ENCODE peak calls at places on chromosomes 5 and 9, in four cellular contexts. E is esophagus squamous epithelium, K is spleen, D is HCT116. B is an unnamed sample.

GRCh38 chr5:74516217-74516636 is 124.3 kb downstream of the ENC1 start:
- DNase-seq in E (no peak), K (no peak), D (no peak), B (no peak)

GRCh38 chr9:89022902-89023301 is 31.6 kb downstream of the S1PR3 start:
- DNase-seq in E (no peak), K (no peak), D (no peak), B (no peak)

GRCh38 chr5:142303576-142303975 is 21.2 kb downstream of the SPRY4 start:
- DNase-seq in E (no peak), K (no peak), D (no peak), B (no peak)

GRCh38 chr5:1930880-1931589 is 48.3 kb upstream of the IRX4 start:
- DNase-seq in E (no peak), K (peak), D (no peak), B (peak)

GRCh38 chr9:124964056-124964455 is 23.2 kb upstream of the GOLGA1 start:
- DNase-seq in E (no peak), K (no peak), D (no peak), B (no peak)

GRCh38 chr9:20728493-20729220 is 44.6 kb downstream of the FOCAD start:
- DNase-seq in E (no peak), K (no peak), D (no peak), B (no peak)

GRCh38 chr5:125267636-125268248 is 521.3 kb upstream of the ZNF608 start:
- DNase-seq in E (no peak), K (no peak), D (no peak), B (no peak)

GRCh38 chr9:70412678-70413426 is 1.6 kb downstream of the KLF9 start:
- DNase-seq in E (peak), K (peak), D (no peak), B (peak)

GRCh38 chr5:126544087-126544740 is 50.8 kb downstream of the ALDH7A1 start:
- DNase-seq in E (no peak), K (no peak), D (peak), B (no peak)

GRCh38 chr5:372911-373709 is 51.6 kb downstream of the AHRR start:
- DNase-seq in E (no peak), K (peak), D (no peak), B (peak)
- TF ChIP-seq POLR2A in E (no peak), K (no peak), D (no peak), B (no peak)

DNA sequence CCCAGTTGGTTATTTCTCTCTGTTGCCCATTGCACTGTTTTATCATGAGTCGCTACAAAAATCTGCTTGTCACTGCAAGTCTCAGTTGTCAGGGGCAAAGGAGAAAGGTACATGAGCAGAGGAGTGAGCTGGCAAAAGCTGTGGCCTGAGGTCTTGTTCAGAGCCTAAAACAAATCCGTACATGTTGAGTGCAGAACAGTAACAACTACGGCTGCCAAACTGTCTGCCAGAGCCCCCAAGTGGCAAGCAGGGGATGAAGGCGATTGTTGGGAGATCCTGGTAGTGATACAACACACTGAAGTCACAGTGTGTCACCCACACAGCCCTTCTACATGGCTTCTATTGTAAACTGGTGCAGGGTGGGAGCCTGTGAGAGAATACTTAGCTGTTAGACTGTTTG is 50.9 kb downstream of the BRINP1 start:
- DNase-seq in E (no peak), K (no peak), D (no peak), B (no peak)
- TF ChIP-seq CTCF in E (no peak), K (no peak), D (no peak), B (no peak)

GRCh38 chr5:124240732-124241131 is 505.7 kb downstream of the ZNF608 start:
- DNase-seq in E (no peak), K (no peak), D (no peak), B (no peak)

GRCh38 chr5:124239572-124239971 is 506.9 kb downstream of the ZNF608 start:
- DNase-seq in E (no peak), K (no peak), D (no peak), B (no peak)

DNA sequence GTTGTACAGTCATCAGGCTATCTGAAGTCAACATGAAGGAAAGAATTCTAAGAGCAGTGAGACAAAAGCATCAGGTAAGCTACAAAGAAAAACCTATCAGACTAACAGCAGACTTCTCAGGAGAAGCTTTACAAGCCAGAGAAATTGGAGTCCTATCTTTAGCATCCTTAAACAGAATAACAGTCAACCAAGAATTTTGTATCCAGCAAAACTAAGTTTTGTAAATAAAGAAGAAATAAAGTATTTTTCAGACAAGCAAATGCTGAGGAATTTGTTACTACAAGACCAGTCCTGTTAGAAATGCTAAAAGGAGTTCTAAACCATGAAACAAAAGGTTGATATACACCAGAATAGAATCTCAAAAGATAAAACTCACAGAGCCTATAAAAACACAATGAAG is 501.2 kb downstream of the ZNF608 start:
- DNase-seq in E (no peak), K (no peak), D (no peak), B (no peak)
- TF ChIP-seq POLR2A in E (no peak), K (no peak), D (no peak), B (no peak)

GRCh38 chr9:93686127-93686879 is 109.9 kb downstream of the PHF2 start:
- DNase-seq in E (no peak), K (peak), D (no peak), B (no peak)

GRCh38 chr9:93684161-93684765 is 107.9 kb downstream of the PHF2 start:
- DNase-seq in E (no peak), K (peak), D (no peak), B (no peak)

GRCh38 chr9:93686880-93687236 is 110.5 kb downstream of the PHF2 start:
- DNase-seq in E (no peak), K (peak), D (no peak), B (no peak)

GRCh38 chr9:93683331-93684134 is 107.1 kb downstream of the PHF2 start:
- DNase-seq in E (no peak), K (peak), D (no peak), B (no peak)

GRCh38 chr9:93684806-93685553 is 108.6 kb downstream of the PHF2 start:
- DNase-seq in E (no peak), K (peak), D (no peak), B (no peak)
- TF ChIP-seq CTCF in E (no peak), K (no peak), D (peak), B (no peak)

DNA sequence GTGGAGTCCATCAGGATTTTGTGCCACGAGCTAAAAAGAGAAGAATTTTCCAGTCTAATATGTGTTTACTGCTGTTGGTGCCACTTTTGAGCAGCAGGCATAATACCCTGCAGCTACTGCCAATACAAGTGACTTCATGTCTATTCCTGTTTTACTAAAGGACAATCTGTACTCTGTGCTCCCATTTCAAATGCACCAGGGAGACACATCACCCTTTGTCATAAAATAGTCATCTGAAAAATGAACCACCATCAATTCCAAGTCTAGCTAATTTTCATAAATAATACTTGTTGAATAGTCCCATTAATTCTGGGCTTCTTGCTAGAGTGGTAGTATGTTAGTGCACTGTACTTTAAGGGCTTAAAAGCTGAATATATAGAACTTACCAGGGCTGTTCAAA is 8.9 kb upstream of the PKD2L2 start:
- DNase-seq in E (no peak), K (no peak), D (no peak), B (no peak)
- TF ChIP-seq POLR2A in E (no peak), K (no peak), D (no peak), B (no peak)

GRCh38 chr5:33999986-34000385 is 7.9 kb downstream of the AMACR start:
- DNase-seq in E (no peak), K (no peak), D (no peak), B (no peak)

GRCh38 chr5:33992864-33993263 is 8.4 kb upstream of the SLC45A2 start:
- DNase-seq in E (no peak), K (no peak), D (no peak), B (no peak)

GRCh38 chr5:33997331-33997983 is 10.4 kb downstream of the AMACR start:
- DNase-seq in E (no peak), K (no peak), D (peak), B (peak)

DNA sequence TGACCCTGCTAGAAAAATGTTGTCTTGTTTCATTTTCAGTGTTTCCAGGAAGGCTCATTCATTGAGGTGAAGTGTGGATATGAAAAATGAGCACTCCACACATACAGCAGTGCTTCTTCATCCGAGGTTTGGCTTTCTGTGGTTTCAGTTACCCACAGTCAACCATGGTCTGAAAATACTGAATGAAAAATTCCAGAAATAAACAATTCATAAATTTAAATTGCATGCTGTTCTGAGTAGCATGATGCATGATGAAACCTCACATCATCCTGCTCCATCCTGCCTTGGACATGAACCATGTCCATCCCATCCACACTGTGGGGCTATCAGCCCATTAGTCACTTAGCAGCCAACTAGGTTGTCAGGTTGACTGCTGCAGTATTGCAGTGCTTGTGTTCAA is 10.4 kb upstream of the SLC45A2 start:
- DNase-seq in E (no peak), K (no peak), D (no peak), B (no peak)
- TF ChIP-seq CTCF in E (no peak), K (no peak), D (no peak), B (no peak)

GRCh38 chr9:128689820-128690683 is 1.0 kb downstream of the SET start:
- DNase-seq in E (no peak), K (peak), D (no peak), B (no peak)
- TF ChIP-seq POLR2A in E (no peak), K (no peak), D (no peak), B (no peak)

DNA sequence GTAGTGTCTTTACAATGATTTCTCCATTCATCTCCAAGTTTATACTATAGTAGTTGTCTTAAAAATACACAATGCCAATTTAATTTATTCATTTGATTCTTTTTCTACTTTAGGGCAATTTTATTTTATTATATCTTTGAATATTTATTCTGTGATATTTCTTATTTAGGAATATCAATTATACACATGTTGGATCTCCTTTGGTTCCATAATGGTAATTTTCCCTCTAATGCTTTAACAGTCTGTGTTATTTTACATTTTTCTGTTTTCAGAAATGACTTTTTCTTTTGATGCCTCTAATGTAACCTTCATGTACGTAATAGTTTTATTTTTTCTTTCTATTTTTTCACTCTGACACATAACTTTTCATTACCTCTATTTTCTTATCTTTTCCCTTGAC is 153.0 kb downstream of the CSNK1G3 start:
- DNase-seq in E (no peak), K (no peak), D (no peak), B (no peak)
- TF ChIP-seq CTCF in E (no peak), K (no peak), D (no peak), B (no peak)

GRCh38 chr5:149453618-149454415 is 74.7 kb upstream of the IL17B start:
- DNase-seq in E (no peak), K (no peak), D (no peak), B (no peak)

GRCh38 chr5:149452665-149453617 is 73.8 kb upstream of the IL17B start:
- DNase-seq in E (no peak), K (no peak), D (no peak), B (peak)

GRCh38 chr5:149448831-149449714 is 70.0 kb upstream of the IL17B start:
- DNase-seq in E (no peak), K (no peak), D (no peak), B (no peak)

GRCh38 chr5:149450199-149450598 is 71.1 kb upstream of the IL17B start:
- DNase-seq in E (no peak), K (no peak), D (no peak), B (peak)

GRCh38 chr5:149452007-149452664 is 73.0 kb upstream of the IL17B start:
- DNase-seq in E (no peak), K (no peak), D (no peak), B (no peak)
- TF ChIP-seq POLR2A in E (no peak), K (no peak), D (no peak), B (no peak)

B was measured in lower leg skin.